ENCODE peak calls at places on chromosomes 3 and 15, in six cellular contexts. R, J, T, V, K and W are unnamed samples.
A peak's percentile ranks its signal among the peaks of the same experiment; 100 is the strongest.

GRCh38 chr3:187209501-187209900 is 12.2 kb downstream of the RTP1 start:
- DNase-seq in R (no peak), J (no peak), T (no peak), V (no peak), K (no peak), W (no peak)

GRCh38 chr15:94584833-94585244 is 353.5 kb downstream of the MCTP2 start:
- DNase-seq in R (no peak), J (no peak), T (no peak), V (peak; percentile 98), K (peak; percentile 33), W (no peak)

GRCh38 chr3:160667452-160667851 is 9.5 kb upstream of the ARL14 start:
- DNase-seq in R (no peak), J (no peak), T (peak; percentile 91), V (peak; percentile 24), K (peak; percentile 89), W (no peak)

GRCh38 chr15:67199881-67200763 is 54.3 kb downstream of the AAGAB start:
- DNase-seq in R (no peak), J (no peak), T (no peak), V (no peak), K (no peak), W (no peak)

GRCh38 chr3:178297732-178298131 is 238.5 kb upstream of the KCNMB2 start:
- DNase-seq in R (no peak), J (no peak), T (no peak), V (no peak), K (no peak), W (no peak)

GRCh38 chr3:16800361-16800760 is 84.4 kb upstream of the PLCL2 start:
- DNase-seq in R (no peak), J (no peak), T (no peak), V (no peak), K (no peak), W (no peak)

GRCh38 chr3:36710606-36711005 is 53.7 kb downstream of the DCLK3 start:
- DNase-seq in R (no peak), J (no peak), T (no peak), V (no peak), K (no peak), W (no peak)

GRCh38 chr15:64343841-64344240 is 12.1 kb downstream of the CSNK1G1 start:
- DNase-seq in R (no peak), J (no peak), T (no peak), V (peak; percentile 52), K (no peak), W (no peak)

GRCh38 chr3:83251490-83251889 is 1490.0 kb upstream of the GBE1 start:
- DNase-seq in R (no peak), J (no peak), T (no peak), V (no peak), K (no peak), W (no peak)

GRCh38 chr15:49301562-49301961 is 121.5 kb upstream of the FGF7 start:
- DNase-seq in R (no peak), J (no peak), T (no peak), V (no peak), K (peak; percentile 5), W (no peak)

GRCh38 chr15:68258684-68259083 is 18.9 kb upstream of the FEM1B start:
- DNase-seq in R (no peak), J (no peak), T (no peak), V (no peak), K (peak; percentile 60), W (no peak)

GRCh38 chr15:92377083-92377789 is 16.4 kb upstream of the ST8SIA2 start:
- DNase-seq in R (peak; percentile 3), J (no peak), T (no peak), V (no peak), K (peak; percentile 60), W (no peak)

GRCh38 chr3:159733194-159733860 is 255.3 kb upstream of the IL12A start:
- DNase-seq in R (no peak), J (peak; percentile 33), T (no peak), V (no peak), K (peak; percentile 23), W (no peak)

GRCh38 chr15:64247906-64248541 is 85.2 kb upstream of the PPIB start:
- DNase-seq in R (no peak), J (no peak), T (peak; percentile 87), V (peak; percentile 95), K (peak; percentile 91), W (no peak)

GRCh38 chr3:123313889-123314288 is 112.1 kb downstream of the SEC22A start:
- DNase-seq in R (no peak), J (no peak), T (no peak), V (no peak), K (no peak), W (no peak)

GRCh38 chr3:71226565-71227281 is 356.8 kb downstream of the FOXP1 start:
- DNase-seq in R (no peak), J (no peak), T (no peak), V (no peak), K (no peak), W (no peak)

GRCh38 chr15:90557651-90558084 is 27.9 kb downstream of the CRTC3 start:
- DNase-seq in R (peak; percentile 42), J (no peak), T (no peak), V (peak; percentile 53), K (no peak), W (peak; percentile 92)

GRCh38 chr3:83934208-83935150 is 1024.3 kb upstream of the CADM2 start:
- DNase-seq in R (no peak), J (no peak), T (no peak), V (no peak), K (peak; percentile 99), W (no peak)

GRCh38 chr3:15998896-15999295 is 175.6 kb upstream of the GALNT15 start:
- DNase-seq in R (no peak), J (no peak), T (no peak), V (no peak), K (no peak), W (no peak)

GRCh38 chr3:49754536-49754935 is 30.8 kb upstream of the GMPPB start:
- DNase-seq in R (no peak), J (no peak), T (no peak), V (no peak), K (no peak), W (no peak)
- H3K4me1 ChIP-seq in R (no peaks in the 10 kb centered on the region), J (peaks cover 4% of the 10 kb centered on the region), T (no peaks in the 10 kb centered on the region), V (no peaks in the 10 kb centered on the region), K (no peaks in the 10 kb centered on the region), W (peaks cover 9% of the 10 kb centered on the region)

GRCh38 chr3:29156071-29156715 is 124.7 kb upstream of the RBMS3 start:
- DNase-seq in R (peak; percentile 60), J (peak; percentile 82), T (no peak), V (no peak), K (peak; percentile 11), W (no peak)

GRCh38 chr3:29153811-29154210 is 127.1 kb upstream of the RBMS3 start:
- DNase-seq in R (no peak), J (no peak), T (no peak), V (no peak), K (no peak), W (no peak)

GRCh38 chr3:29152379-29152778 is 128.5 kb upstream of the RBMS3 start:
- DNase-seq in R (no peak), J (peak; percentile 28), T (no peak), V (no peak), K (no peak), W (no peak)
- H3K4me1 ChIP-seq in R (no peaks in the 10 kb centered on the region), J (peaks cover 16% of the 10 kb centered on the region), T (no peaks in the 10 kb centered on the region), V (no peaks in the 10 kb centered on the region), K (no peaks in the 10 kb centered on the region), W (no peaks in the 10 kb centered on the region)

DNA sequence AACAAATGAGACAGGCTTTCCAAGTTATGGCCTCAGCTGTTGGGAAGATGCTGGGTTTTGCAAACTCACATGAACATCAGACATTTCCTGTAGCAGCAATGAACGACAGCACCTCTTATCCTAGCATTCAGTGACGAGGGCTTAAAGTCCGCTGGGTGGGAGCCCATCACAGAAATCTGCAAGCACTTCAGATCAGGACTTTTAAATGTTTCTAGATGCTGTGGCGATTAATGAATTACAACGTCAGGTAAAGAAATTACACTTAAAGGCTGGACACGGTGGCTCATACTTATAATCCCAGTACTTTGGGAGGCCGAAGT is 3.8 kb downstream of the AEN start:
- DNase-seq in R (no peak), J (no peak), T (no peak), V (no peak), K (no peak), W (no peak)
- H3K4me1 ChIP-seq in R (peaks cover 5% of the 10 kb centered on the region), J (peaks cover 21% of the 10 kb centered on the region), T (peaks cover 62% of the 10 kb centered on the region), V (peaks cover 41% of the 10 kb centered on the region), K (peaks cover 59% of the 10 kb centered on the region), W (peaks cover 33% of the 10 kb centered on the region)

DNA sequence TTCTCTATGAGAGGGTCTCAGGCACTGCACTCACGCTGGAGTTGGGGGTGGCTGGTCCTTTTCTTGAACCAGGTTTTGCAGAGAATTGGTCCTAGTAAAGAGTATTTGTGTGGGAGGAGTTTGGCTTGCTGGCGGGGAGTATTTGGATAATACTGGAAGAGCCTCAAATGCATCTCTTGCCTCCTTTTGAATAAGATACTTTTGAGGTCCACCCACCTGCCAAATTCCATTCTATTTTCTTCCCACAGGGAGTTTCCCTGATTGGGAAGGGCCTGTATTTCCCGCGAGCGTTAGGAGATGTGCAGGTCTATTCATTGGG is 452 bp upstream of the RASA2 start:
- DNase-seq in R (no peak), J (no peak), T (no peak), V (no peak), K (peak; percentile 77), W (no peak)
- H3K4me1 ChIP-seq in R (peaks cover 13% of the 10 kb centered on the region), J (peaks cover 23% of the 10 kb centered on the region), T (peaks cover 36% of the 10 kb centered on the region), V (peaks cover 51% of the 10 kb centered on the region), K (peaks cover 37% of the 10 kb centered on the region), W (no peaks in the 10 kb centered on the region)

DNA sequence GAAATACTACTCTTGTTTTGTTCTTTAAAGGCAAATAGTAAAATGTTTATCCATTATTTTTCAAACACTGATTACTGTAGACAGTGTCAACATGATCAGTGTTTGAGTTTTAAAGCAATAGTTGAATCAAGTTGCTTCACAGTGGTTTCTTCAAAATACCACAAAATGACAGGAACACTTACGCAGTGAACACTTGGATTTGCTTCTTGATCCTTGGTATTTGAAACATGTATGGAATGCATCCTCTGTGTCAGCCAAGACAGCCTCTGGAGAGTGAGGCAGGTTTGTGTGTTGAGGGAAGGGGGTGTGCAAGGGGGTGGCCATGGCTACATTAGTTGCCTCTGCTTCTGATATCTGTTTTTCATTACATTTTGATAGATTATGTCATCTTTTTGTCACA is 413.0 kb downstream of the RBMS3 start:
- DNase-seq in R (peak; percentile 38), J (peak; percentile 73), T (peak; percentile 7), V (peak; percentile 78), K (peak; percentile 57), W (no peak)
- H3K4me1 ChIP-seq in R (peaks cover 40% of the 10 kb centered on the region), J (peaks cover 30% of the 10 kb centered on the region), T (peaks cover 26% of the 10 kb centered on the region), V (peaks cover 34% of the 10 kb centered on the region), K (peaks cover 34% of the 10 kb centered on the region), W (no peaks in the 10 kb centered on the region)

GRCh38 chr3:182524711-182525401 is 268.4 kb upstream of the ATP11B start:
- DNase-seq in R (no peak), J (no peak), T (no peak), V (no peak), K (no peak), W (no peak)
- H3K4me1 ChIP-seq in R (no peaks in the 10 kb centered on the region), J (peaks cover 25% of the 10 kb centered on the region), T (no peaks in the 10 kb centered on the region), V (no peaks in the 10 kb centered on the region), K (peaks cover 5% of the 10 kb centered on the region), W (no peaks in the 10 kb centered on the region)

GRCh38 chr3:69084326-69084667 is 440 bp upstream of the ARL6IP5 start:
- DNase-seq in R (peak; percentile 24), J (no peak), T (no peak), V (peak; percentile 93), K (peak; percentile 89), W (no peak)

GRCh38 chr3:69084668-69085542 is at the start of gene ARL6IP5:
- DNase-seq in R (peak; percentile 94), J (peak; percentile 93), T (peak; percentile 87), V (peak; percentile 93), K (peak; percentile 93), W (peak; percentile 95)

GRCh38 chr3:69080233-69080644 is at the start of gene UBA3:
- DNase-seq in R (peak; percentile 95), J (peak; percentile 95), T (peak; percentile 56), V (peak; percentile 86), K (peak; percentile 82), W (peak; percentile 94)

GRCh38 chr3:69081583-69082262 is 1.6 kb upstream of the UBA3 start:
- DNase-seq in R (no peak), J (no peak), T (no peak), V (peak; percentile 69), K (peak; percentile 37), W (no peak)

GRCh38 chr3:69082805-69083204 is 1.9 kb upstream of the ARL6IP5 start:
- DNase-seq in R (peak; percentile 58), J (no peak), T (no peak), V (peak; percentile 71), K (peak; percentile 82), W (no peak)
- H3K4me1 ChIP-seq in R (peaks cover 53% of the 10 kb centered on the region), J (peaks cover 18% of the 10 kb centered on the region), T (peaks cover 69% of the 10 kb centered on the region), V (peaks cover 70% of the 10 kb centered on the region), K (peaks cover 53% of the 10 kb centered on the region), W (no peaks in the 10 kb centered on the region)